ENCODE peak calls at places on chromosomes 7 and 10, in ten cellular contexts. B is pons; K is activated CD4-positive, alpha-beta T cell treated with anti-CD3 and anti-CD28 coated beads, Interleukin-2, amount 50 U/mL, for 48 hours; C is T-helper 1 cell; O is activated CD8-positive, alpha-beta memory T cell treated with anti-CD3 and anti-CD28 coated beads, Interleukin-2, amount 10 ng/mL, durations not matched to agents 7 days and 5 days; W is neuronal stem cell; G is activated CD8-positive, alpha-beta T cell treated with anti-CD3 and anti-CD28 coated beads for 36 hours; Y is M059J; Z is endothelial cell of umbilical vein; Q is NCI-H446. I is an unnamed sample.

GRCh38 chr10:132872658-132873057 is 69.7 kb downstream of the CFAP46 start:
- DNase-seq in B (no peak), K (no peak), C (no peak), O (peak; percentile 12), W (no peak), G (no peak), Y (no peak), Z (no peak), Q (no peak), I (no peak)

GRCh38 chr7:151082151-151083070 is 882 bp downstream of the TMUB1 start:
- DNase-seq in B (no peak), K (no peak), C (no peak), O (no peak), W (no peak), G (no peak), Y (no peak), Z (no peak), Q (no peak), I (no peak)

GRCh38 chr10:29473411-29474100 is 161.2 kb downstream of the SVIL start:
- DNase-seq in B (no peak), K (no peak), C (no peak), O (no peak), W (no peak), G (no peak), Y (no peak), Z (no peak), Q (no peak), I (no peak)

GRCh38 chr7:130903358-130903974 is 169.5 kb upstream of the KLF14 start:
- DNase-seq in B (no peak), K (peak; percentile 11), C (no peak), O (no peak), W (no peak), G (no peak), Y (peak; percentile 94), Z (peak; percentile 88), Q (no peak), I (no peak)

GRCh38 chr7:103914147-103914899 is 75.1 kb downstream of the RELN start:
- DNase-seq in B (no peak), K (no peak), C (no peak), O (no peak), W (no peak), G (no peak), Y (peak; percentile 31), Z (no peak), Q (no peak), I (no peak)

GRCh38 chr7:148772297-148773089 is 73.8 kb downstream of the CUL1 start:
- DNase-seq in B (peak; percentile 11), K (peak; percentile 47), C (no peak), O (no peak), W (no peak), G (peak; percentile 66), Y (peak; percentile 97), Z (peak; percentile 79), Q (peak; percentile 5), I (no peak)

GRCh38 chr7:82274681-82275080 is 168.9 kb downstream of the CACNA2D1 start:
- DNase-seq in B (no peak), K (no peak), C (no peak), O (no peak), W (no peak), G (no peak), Y (no peak), Z (no peak), Q (no peak), I (no peak)

GRCh38 chr7:105838273-105839141 is 37.9 kb downstream of the ATXN7L1 start:
- DNase-seq in B (no peak), K (no peak), C (no peak), O (no peak), W (no peak), G (no peak), Y (peak; percentile 44), Z (peak; percentile 18), Q (peak; percentile 47), I (no peak)

GRCh38 chr7:5214641-5215040 is 24.6 kb downstream of the WIPI2 start:
- DNase-seq in B (no peak), K (no peak), C (no peak), O (no peak), W (no peak), G (no peak), Y (no peak), Z (no peak), Q (no peak), I (no peak)

GRCh38 chr10:114384181-114384580 is 20.1 kb downstream of the AFAP1L2 start:
- DNase-seq in B (peak; percentile 92), K (no peak), C (no peak), O (no peak), W (no peak), G (no peak), Y (no peak), Z (no peak), Q (no peak), I (no peak)

GRCh38 chr7:139522830-139523198 is 671 bp upstream of the CLEC2L start:
- DNase-seq in B (no peak), K (no peak), C (no peak), O (no peak), W (no peak), G (no peak), Y (no peak), Z (no peak), Q (no peak), I (no peak)

GRCh38 chr10:47444047-47444446 is 39.9 kb downstream of the ANXA8 start:
- DNase-seq in B (no peak), K (no peak), C (no peak), O (no peak), W (no peak), G (no peak), Y (no peak), Z (no peak), Q (no peak), I (no peak)

GRCh38 chr10:44194435-44194834 is 190.5 kb downstream of the CXCL12 start:
- DNase-seq in B (no peak), K (no peak), C (no peak), O (no peak), W (no peak), G (no peak), Y (no peak), Z (no peak), Q (no peak), I (no peak)

GRCh38 chr10:18684416-18684815 is 25.2 kb downstream of the ARL5B start:
- DNase-seq in B (no peak), K (no peak), C (no peak), O (no peak), W (no peak), G (no peak), Y (no peak), Z (no peak), Q (no peak), I (no peak)

GRCh38 chr7:127847641-127848040 is 183.6 kb downstream of the LRRC4 start:
- DNase-seq in B (peak; percentile 67), K (no peak), C (no peak), O (no peak), W (no peak), G (no peak), Y (no peak), Z (no peak), Q (peak; percentile 19), I (no peak)

GRCh38 chr10:12484945-12485805 is 135.8 kb downstream of the CAMK1D start:
- DNase-seq in B (no peak), K (peak; percentile 36), C (no peak), O (no peak), W (no peak), G (peak; percentile 54), Y (no peak), Z (no peak), Q (no peak), I (no peak)

GRCh38 chr7:114931656-114932011 is 9.7 kb downstream of the MDFIC start:
- DNase-seq in B (no peak), K (peak; percentile 43), C (no peak), O (peak; percentile 57), W (no peak), G (peak; percentile 68), Y (no peak), Z (no peak), Q (no peak), I (no peak)

GRCh38 chr10:26432938-26433337 is 5.2 kb upstream of the APBB1IP start:
- DNase-seq in B (peak; percentile 39), K (no peak), C (no peak), O (no peak), W (no peak), G (no peak), Y (peak; percentile 53), Z (no peak), Q (no peak), I (no peak)

GRCh38 chr7:55512635-55513034 is 59.7 kb downstream of the VOPP1 start:
- DNase-seq in B (no peak), K (no peak), C (no peak), O (no peak), W (no peak), G (no peak), Y (no peak), Z (no peak), Q (no peak), I (no peak)

GRCh38 chr7:5699467-5699866 is 82.0 kb downstream of the RNF216 start:
- DNase-seq in B (peak; percentile 82), K (no peak), C (no peak), O (no peak), W (no peak), G (peak; percentile 42), Y (no peak), Z (no peak), Q (no peak), I (no peak)

GRCh38 chr7:52233248-52233647 is 802.2 kb upstream of the POM121L12 start:
- DNase-seq in B (peak; percentile 10), K (no peak), C (no peak), O (no peak), W (no peak), G (no peak), Y (no peak), Z (no peak), Q (no peak), I (no peak)

GRCh38 chr10:124213881-124214523 is 120.6 kb upstream of the CHST15 start:
- DNase-seq in B (no peak), K (no peak), C (no peak), O (no peak), W (no peak), G (no peak), Y (no peak), Z (no peak), Q (no peak), I (no peak)

GRCh38 chr7:47846117-47846836 is 102.0 kb downstream of the PKD1L1 start:
- DNase-seq in B (no peak), K (no peak), C (no peak), O (no peak), W (no peak), G (no peak), Y (peak; percentile 87), Z (peak; percentile 66), Q (no peak), I (no peak)

GRCh38 chr10:26946103-26946907 is 85.5 kb upstream of the ABI1 start:
- DNase-seq in B (peak; percentile 3), K (no peak), C (no peak), O (no peak), W (no peak), G (no peak), Y (peak; percentile 19), Z (no peak), Q (no peak), I (no peak)

GRCh38 chr10:92662852-92663251 is 26.9 kb upstream of the HHEX start:
- DNase-seq in B (no peak), K (no peak), C (no peak), O (no peak), W (peak; percentile 0), G (no peak), Y (peak; percentile 18), Z (peak; percentile 13), Q (no peak), I (no peak)

GRCh38 chr10:59627366-59628018 is 82.2 kb downstream of the SLC16A9 start:
- DNase-seq in B (no peak), K (no peak), C (no peak), O (no peak), W (no peak), G (no peak), Y (no peak), Z (no peak), Q (no peak), I (no peak)

GRCh38 chr10:55024718-55025117 is 223.7 kb upstream of the PCDH15 start:
- DNase-seq in B (peak; percentile 27), K (no peak), C (no peak), O (no peak), W (no peak), G (no peak), Y (no peak), Z (peak; percentile 15), Q (peak; percentile 7), I (no peak)

GRCh38 chr7:157471259-157472125 is 134.7 kb downstream of the DNAJB6 start:
- DNase-seq in B (no peak), K (no peak), C (no peak), O (peak; percentile 88), W (no peak), G (peak; percentile 31), Y (no peak), Z (no peak), Q (no peak), I (no peak)